ENCODE peak calls at places on chromosomes 13 and 19, in ten cellular contexts. S, G, W, N, A, H, E, I, U and Y are unnamed samples.

GRCh38 chr19:40689339-40690049 is 957 bp downstream of the NUMBL start:
- DNase-seq in S (peak; percentile 44), G (peak; percentile 45), W (no peak), N (no peak), A (no peak), H (peak; percentile 16), E (no peak), I (peak; percentile 41), U (no peak), Y (no peak)

GRCh38 chr19:1401138-1401888 is at the start of gene GAMT:
- DNase-seq in S (peak; percentile 68), G (no peak), W (peak; percentile 27), N (peak; percentile 57), A (no peak), H (peak; percentile 60), E (peak; percentile 35), I (no peak), U (no peak), Y (no peak)

GRCh38 chr19:13610042-13610691 is 103.9 kb upstream of the CACNA1A start:
- DNase-seq in S (no peak), G (no peak), W (no peak), N (no peak), A (no peak), H (no peak), E (no peak), I (peak; percentile 29), U (no peak), Y (no peak)

GRCh38 chr19:18633321-18633720 is 3.5 kb upstream of the KLHL26 start:
- DNase-seq in S (no peak), G (no peak), W (no peak), N (no peak), A (no peak), H (no peak), E (no peak), I (no peak), U (no peak), Y (no peak)

GRCh38 chr19:48739835-48740704 is at the start of gene RASIP1:
- DNase-seq in S (peak; percentile 73), G (peak; percentile 51), W (no peak), N (no peak), A (no peak), H (no peak), E (no peak), I (no peak), U (no peak), Y (no peak)

GRCh38 chr13:36154567-36155231 is 23.5 kb upstream of the DCLK1 start:
- DNase-seq in S (peak; percentile 27), G (no peak), W (no peak), N (no peak), A (no peak), H (no peak), E (no peak), I (peak; percentile 66), U (no peak), Y (no peak)

GRCh38 chr19:22260499-22260898 is 25.7 kb upstream of the ZNF729 start:
- DNase-seq in S (no peak), G (no peak), W (no peak), N (no peak), A (no peak), H (no peak), E (no peak), I (no peak), U (no peak), Y (no peak)

GRCh38 chr13:98606296-98606695 is 29.4 kb upstream of the STK24 start:
- DNase-seq in S (no peak), G (no peak), W (no peak), N (no peak), A (no peak), H (no peak), E (no peak), I (peak; percentile 52), U (no peak), Y (no peak)